ENCODE peak calls at places on chromosomes 1 and 21, in nine cellular contexts. Y is H9; D is GM10248; M is IMR-90; L is GM13977; J is cardiac fibroblast; X is body of pancreas; Q is heart right ventricle; T is activated CD8-positive, alpha-beta T cell treated with anti-CD3 and anti-CD28 coated beads for 36 hours. R is an unnamed sample.

GRCh38 chr1:230495891-230496385 is 69.8 kb upstream of the PGBD5 start:
- DNase-seq in J (peak; percentile 5), T (peak; percentile 7), M (no peak), Q (no peak), Y (no peak), X (peak; percentile 81), L (no peak), D (no peak), R (no peak)

GRCh38 chr21:36479415-36480402 is at the start of gene CLDN14:
- DNase-seq in Q (peak; percentile 40), L (no peak), M (peak; percentile 58), Y (no peak), D (no peak), J (no peak), T (no peak), X (peak; percentile 55), R (no peak)

GRCh38 chr1:7541629-7542028 is 229.5 kb upstream of the VAMP3 start:
- DNase-seq in J (no peak), X (no peak), Y (no peak), Q (no peak), T (no peak), L (no peak), M (peak; percentile 94), D (no peak), R (no peak)

GRCh38 chr1:150456161-150456647 is 31.0 kb upstream of the TARS2 start:
- DNase-seq in T (no peak), X (no peak), Q (no peak), L (no peak), M (no peak), Y (no peak), D (no peak), J (no peak), R (no peak)

GRCh38 chr1:179831852-179832699 is 45.5 kb downstream of the TOR1AIP2 start:
- DNase-seq in X (no peak), J (no peak), L (no peak), Y (no peak), Q (no peak), T (peak; percentile 20), D (no peak), M (peak; percentile 23), R (peak; percentile 76)

GRCh38 chr1:114703242-114703641 is 7.9 kb upstream of the AMPD1 start:
- DNase-seq in X (no peak), D (no peak), T (no peak), J (no peak), Y (no peak), L (no peak), Q (no peak), M (no peak), R (no peak)

GRCh38 chr1:228337031-228337564 is 69.5 kb downstream of the TRIM11 start:
- DNase-seq in X (peak; percentile 4), D (no peak), Y (no peak), L (no peak), J (no peak), M (no peak), T (no peak), Q (peak; percentile 3), R (peak; percentile 77)

GRCh38 chr1:110897685-110898084 is 24.7 kb downstream of the CD53 start:
- DNase-seq in J (no peak), L (no peak), T (no peak), D (no peak), Q (no peak), M (no peak), X (no peak), Y (no peak), R (no peak)

GRCh38 chr1:246794261-246795093 is 70.3 kb downstream of the SCCPDH start:
- DNase-seq in L (no peak), T (no peak), D (no peak), Q (no peak), Y (no peak), M (peak; percentile 9), J (peak; percentile 28), X (no peak), R (no peak)

GRCh38 chr1:154730986-154731489 is 123.1 kb upstream of the ADAR start:
- DNase-seq in J (peak; percentile 71), D (no peak), X (no peak), Q (no peak), L (no peak), T (no peak), M (peak; percentile 57), Y (no peak), R (no peak)

GRCh38 chr1:9655127-9655723 is 3.7 kb downstream of the PIK3CD start:
- DNase-seq in Y (no peak), J (no peak), L (peak; percentile 65), M (no peak), D (peak; percentile 47), X (no peak), Q (no peak), T (peak; percentile 81), R (no peak)

GRCh38 chr1:164726235-164726634 is 167.3 kb downstream of the PBX1 start:
- DNase-seq in X (no peak), T (no peak), D (no peak), Y (no peak), M (peak; percentile 96), J (peak; percentile 96), L (no peak), Q (no peak), R (no peak)

GRCh38 chr1:117096871-117097842 is 24.4 kb downstream of the TRIM45 start:
- DNase-seq in M (peak; percentile 64), X (no peak), Y (no peak), L (no peak), D (no peak), Q (no peak), T (no peak), J (peak; percentile 44), R (no peak)

GRCh38 chr1:19337289-19337688 is 25.2 kb downstream of the SLC66A1 start:
- DNase-seq in T (no peak), L (no peak), Y (no peak), X (no peak), Q (no peak), J (peak; percentile 10), M (peak; percentile 21), D (no peak), R (no peak)

GRCh38 chr1:214518387-214518786 is 33.0 kb downstream of the PTPN14 start:
- DNase-seq in L (no peak), X (no peak), Q (no peak), Y (no peak), D (no peak), T (no peak), J (peak; percentile 58), M (peak; percentile 44), R (no peak)

DNA sequence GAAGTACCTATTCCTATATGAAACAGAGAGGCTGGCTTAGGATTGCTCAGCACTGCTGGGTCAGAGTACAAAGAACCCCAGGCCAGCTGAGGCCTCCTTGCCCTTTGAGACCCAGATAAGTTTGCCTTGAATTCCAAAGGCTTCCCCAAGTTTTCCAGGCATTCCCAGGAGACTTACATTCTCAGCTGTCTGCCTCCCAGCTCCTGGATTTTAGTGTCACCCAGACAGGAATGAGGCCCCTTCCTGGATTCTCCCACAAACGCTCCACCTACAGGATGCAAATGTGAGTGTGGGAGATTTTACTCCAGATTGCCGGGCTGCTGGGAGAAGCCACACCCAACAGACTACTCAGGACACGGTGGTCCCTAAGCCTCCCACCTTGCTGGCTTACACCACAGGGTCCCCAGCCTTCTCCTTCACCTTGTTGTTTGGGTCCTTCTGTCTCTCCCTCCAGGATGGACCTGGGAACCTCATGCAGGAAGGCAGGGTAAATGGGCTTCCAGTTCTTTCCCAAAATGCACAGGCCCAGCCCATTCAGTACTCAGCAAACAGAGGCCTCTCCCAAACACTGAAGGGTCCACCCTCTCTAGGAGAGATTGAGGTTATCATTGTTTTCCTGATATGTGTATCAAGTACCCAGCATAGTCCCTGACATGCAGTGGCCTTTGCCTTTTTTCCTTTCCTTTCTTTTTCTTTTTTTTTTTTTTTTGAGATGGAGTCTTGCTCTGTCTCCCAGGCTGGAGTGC is 10.6 kb downstream of the RHBG start:
- DNase-seq in D (no peak), X (no peak), M (peak; percentile 5), J (no peak), Y (no peak), Q (no peak), L (no peak), T (no peak), R (no peak)
- TF ChIP-seq CTCF in D (no peak), X (no peak), M (no peak), J (no peak), Y (peak; percentile 29), Q (no peak), L (no peak), T (no peak), R (no peak)

GRCh38 chr1:236451796-236452373 is 57.8 kb downstream of the EDARADD start:
- DNase-seq in T (peak; percentile 52), X (peak; percentile 47), Y (peak; percentile 74), M (no peak), D (peak; percentile 56), L (peak; percentile 37), Q (no peak), J (no peak), R (no peak)
- TF ChIP-seq CTCF in T (peak; percentile 53), X (peak; percentile 26), Y (peak; percentile 85), M (peak; percentile 18), D (peak; percentile 54), L (peak; percentile 51), Q (no peak), J (no peak), R (peak; percentile 26)

DNA sequence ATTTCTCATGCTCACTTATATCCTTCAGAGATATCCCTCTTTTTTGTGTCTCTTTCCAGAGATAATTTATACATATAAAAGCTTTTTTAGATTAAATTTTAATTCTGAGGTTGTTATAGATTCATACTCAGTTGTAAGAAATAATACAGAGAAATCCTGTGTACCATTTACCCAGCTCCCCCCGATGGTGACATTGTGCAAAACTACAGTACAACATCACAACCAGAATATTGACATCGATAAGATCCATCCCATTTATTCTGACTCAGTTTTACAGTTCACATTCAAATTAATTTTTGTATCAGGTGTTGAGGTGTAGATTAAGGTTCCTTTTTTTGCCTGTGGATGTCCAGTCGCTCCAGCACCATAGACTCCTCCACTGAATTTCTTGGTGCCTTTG is 14.3 kb downstream of the DMRTB1 start:
- DNase-seq in Q (no peak), L (no peak), Y (no peak), M (peak; percentile 30), X (no peak), J (peak; percentile 15), D (no peak), T (peak; percentile 45), R (no peak)
- TF ChIP-seq CTCF in Q (no peak), L (peak; percentile 19), Y (peak; percentile 52), M (peak; percentile 55), X (no peak), J (peak; percentile 34), D (no peak), T (peak; percentile 36), R (peak; percentile 47)

GRCh38 chr21:14773777-14774345 is 227.7 kb upstream of the SAMSN1 start:
- DNase-seq in L (no peak), X (peak; percentile 83), T (peak; percentile 79), Q (peak; percentile 11), D (peak; percentile 21), J (peak; percentile 76), M (no peak), Y (peak; percentile 68), R (no peak)
- TF ChIP-seq CTCF in L (peak; percentile 69), X (peak; percentile 73), T (peak; percentile 78), Q (peak; percentile 20), D (peak; percentile 44), J (peak; percentile 75), M (peak; percentile 29), Y (peak; percentile 91), R (no peak)